ENCODE peak calls at places on chromosomes 3 and 15, in ten cellular contexts. L, S, A, J, E, P, I, Q, V and H are unnamed samples.

GRCh38 chr3:45906681-45907220 is 20.4 kb downstream of the CCR9 start:
- DNase-seq in A (no peak), P (no peak), Q (peak), J (no peak), E (peak), V (no peak), S (no peak), L (no peak), I (no peak), H (peak)

GRCh38 chr15:66924889-66925288 is 140.5 kb upstream of the SMAD3 start:
- DNase-seq in S (peak), L (no peak), A (no peak), V (no peak), E (no peak), Q (no peak), J (no peak), P (no peak), I (no peak), H (no peak)

GRCh38 chr15:100720406-100720967 is 118.1 kb downstream of the ASB7 start:
- DNase-seq in Q (no peak), A (no peak), P (no peak), E (no peak), S (no peak), I (no peak), J (no peak), L (no peak), V (peak), H (peak)

GRCh38 chr3:113496924-113497323 is 18.0 kb downstream of the SPICE1 start:
- DNase-seq in S (no peak), L (no peak), I (no peak), E (no peak), A (no peak), Q (no peak), V (no peak), P (no peak), J (no peak), H (no peak)

GRCh38 chr3:67819447-67819846 is 165.0 kb upstream of the SUCLG2 start:
- DNase-seq in I (no peak), S (no peak), P (no peak), Q (peak), L (no peak), A (no peak), J (no peak), V (no peak), E (no peak), H (no peak)

GRCh38 chr3:100210777-100211145 is 50.0 kb upstream of the TBC1D23 start:
- DNase-seq in J (no peak), S (no peak), P (no peak), E (no peak), L (no peak), I (no peak), A (no peak), Q (no peak), V (peak), H (no peak)

GRCh38 chr3:125147491-125147820 is 65.1 kb downstream of the SLC12A8 start:
- DNase-seq in S (no peak), P (no peak), E (no peak), I (no peak), L (no peak), Q (no peak), J (no peak), V (no peak), A (no peak), H (no peak)

GRCh38 chr3:37824954-37825328 is 36.7 kb upstream of the CTDSPL start:
- DNase-seq in Q (no peak), S (no peak), J (no peak), A (no peak), L (no peak), V (no peak), E (no peak), P (no peak), I (no peak), H (no peak)

GRCh38 chr15:60787737-60788513 is 309.0 kb upstream of the ICE2 start:
- DNase-seq in P (no peak), E (no peak), S (no peak), A (no peak), Q (peak), V (no peak), L (no peak), J (no peak), I (no peak), H (no peak)

GRCh38 chr15:84915011-84915958 is 30.8 kb downstream of the SLC28A1 start:
- DNase-seq in P (peak), A (peak), E (no peak), S (peak), J (peak), I (peak), L (peak), V (no peak), Q (peak), H (peak)

GRCh38 chr3:143901105-143901504 is 52.8 kb upstream of the SLC9A9 start:
- DNase-seq in L (no peak), A (no peak), J (no peak), I (no peak), P (no peak), E (no peak), S (no peak), V (no peak), Q (no peak), H (no peak)

GRCh38 chr3:58308728-58309127 is 2.4 kb downstream of the HTD2 start:
- DNase-seq in S (peak), I (peak), Q (peak), J (no peak), A (no peak), E (no peak), V (no peak), P (no peak), L (no peak), H (no peak)

GRCh38 chr3:149576071-149576564 is 81.7 kb downstream of the WWTR1 start:
- DNase-seq in E (no peak), L (peak), S (no peak), P (no peak), J (no peak), A (no peak), I (peak), Q (peak), V (no peak), H (no peak)

GRCh38 chr3:4398120-4398740 is 68.8 kb downstream of the SUMF1 start:
- DNase-seq in V (no peak), Q (no peak), I (no peak), L (no peak), S (no peak), A (no peak), E (no peak), P (no peak), J (no peak), H (no peak)

GRCh38 chr15:57950381-57950946 is 115.0 kb downstream of the ALDH1A2 start:
- DNase-seq in Q (peak), S (no peak), V (no peak), P (peak), J (no peak), A (no peak), L (no peak), I (no peak), E (no peak), H (no peak)

GRCh38 chr3:15768421-15769255 is 29.1 kb downstream of the ANKRD28 start:
- DNase-seq in L (peak), P (peak), Q (peak), S (no peak), E (no peak), A (no peak), V (no peak), J (no peak), I (no peak), H (no peak)

GRCh38 chr3:105823149-105823866 is 45.5 kb downstream of the CBLB start:
- DNase-seq in I (no peak), S (no peak), A (no peak), J (no peak), P (no peak), E (no peak), Q (no peak), L (peak), V (no peak), H (no peak)
- TF ChIP-seq EP300 in I (no peak), S (no peak), A (no peak), J (no peak), P (no peak), E (no peak), Q (no peak), L (peak), V (no peak), H (no peak)

DNA sequence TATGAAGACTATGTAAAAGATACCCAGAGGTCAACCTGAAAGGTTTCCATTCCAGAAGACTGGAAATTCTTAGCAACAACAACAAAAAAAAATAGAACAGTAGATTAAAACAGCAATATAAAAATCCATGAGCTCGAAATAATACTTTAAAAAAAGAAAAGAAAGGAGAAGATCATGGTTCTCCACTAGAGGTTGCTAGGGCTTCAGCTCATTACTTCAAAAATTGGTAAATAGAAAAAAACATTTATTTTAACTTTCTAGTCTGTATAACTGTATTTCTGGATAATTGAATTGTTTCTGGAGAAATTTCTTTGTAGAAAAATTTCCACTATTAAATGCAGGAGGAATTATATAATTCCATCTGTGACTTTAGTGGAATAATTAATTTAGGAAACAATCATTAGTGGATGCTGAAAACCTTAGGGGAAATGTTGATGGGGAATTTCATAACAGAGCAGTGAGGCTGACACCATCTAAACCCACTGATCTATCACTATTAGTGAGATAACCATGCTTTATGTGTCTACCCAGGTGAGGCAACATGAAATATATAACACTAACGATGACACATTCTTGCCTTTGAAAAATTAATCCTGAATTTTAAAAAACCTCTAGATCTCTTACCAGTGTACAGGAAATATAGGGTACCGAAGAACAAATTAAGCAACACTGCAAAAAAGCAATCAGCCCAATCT is 62.5 kb upstream of the SNRK start:
- DNase-seq in P (no peak), I (no peak), V (no peak), Q (no peak), L (no peak), E (no peak), S (no peak), J (no peak), A (no peak), H (no peak)
- TF ChIP-seq CTCF in P (no peak), I (no peak), V (peak), Q (no peak), L (no peak), E (peak), S (no peak), J (peak), A (no peak), H (no peak)

GRCh38 chr15:68277605-68278344 is at the start of gene FEM1B:
- DNase-seq in I (peak), J (peak), A (peak), V (peak), S (peak), L (peak), P (peak), E (peak), Q (peak), H (peak)
- TF ChIP-seq POLR2A in I (peak), J (peak), A (no peak), V (peak), S (peak), L (peak), P (peak), E (no peak), Q (peak), H (peak)

GRCh38 chr15:74333662-74334061 is 33.8 kb downstream of the CYP11A1 start:
- DNase-seq in S (no peak), E (no peak), Q (no peak), L (no peak), A (no peak), V (no peak), I (no peak), P (no peak), J (no peak), H (no peak)
- TF ChIP-seq EP300 in S (no peak), E (no peak), Q (no peak), L (no peak), A (no peak), V (no peak), I (no peak), P (no peak), J (no peak), H (no peak)

GRCh38 chr3:190701096-190701532 is 161.4 kb downstream of the GMNC start:
- DNase-seq in J (peak), E (no peak), S (no peak), I (peak), L (peak), A (peak), Q (peak), V (no peak), P (peak), H (no peak)
- TF ChIP-seq CTCF in J (peak), E (peak), S (peak), I (no peak), L (peak), A (no peak), Q (no peak), V (peak), P (peak), H (no peak)